ENCODE peak calls at places on chromosomes 6 and 20, in eight cellular contexts. One of them, this sample, is unnamed.
A peak's percentile ranks its signal among the peaks of the same experiment; 100 is the strongest.

GRCh38 chr6:119470893-119471542 is 121.5 kb upstream of the MAN1A1 start:
- DNase-seq in A549: no peak
- DNase-seq in heart left ventricle: no peak
- DNase-seq in esophagus squamous epithelium: no peak
- DNase-seq in lower leg skin: no peak
- DNase-seq in Peyer's patch: no peak
- DNase-seq in prostate gland: no peak
- DNase-seq in uterus: no peak
- DNase-seq in this sample: no peak

GRCh38 chr6:80003841-80004198 is 629 bp upstream of the TTK start:
- DNase-seq in A549: no peak
- DNase-seq in heart left ventricle: no peak
- DNase-seq in esophagus squamous epithelium: no peak
- DNase-seq in lower leg skin: no peak
- DNase-seq in Peyer's patch: peak; percentile 28
- DNase-seq in prostate gland: peak; percentile 7
- DNase-seq in uterus: no peak
- DNase-seq in this sample: no peak

GRCh38 chr6:10951675-10952282 is 64.9 kb downstream of the SYCP2L start:
- DNase-seq in A549: peak; percentile 46
- DNase-seq in heart left ventricle: no peak
- DNase-seq in esophagus squamous epithelium: no peak
- DNase-seq in lower leg skin: no peak
- DNase-seq in Peyer's patch: no peak
- DNase-seq in prostate gland: no peak
- DNase-seq in uterus: no peak
- DNase-seq in this sample: no peak

GRCh38 chr20:13301596-13301995 is 80.5 kb downstream of the ISM1 start:
- DNase-seq in A549: no peak
- DNase-seq in heart left ventricle: no peak
- DNase-seq in esophagus squamous epithelium: no peak
- DNase-seq in lower leg skin: no peak
- DNase-seq in Peyer's patch: no peak
- DNase-seq in prostate gland: no peak
- DNase-seq in uterus: no peak
- DNase-seq in this sample: no peak

GRCh38 chr6:139338845-139339244 is 35.6 kb downstream of the CITED2 start:
- DNase-seq in A549: no peak
- DNase-seq in heart left ventricle: no peak
- DNase-seq in esophagus squamous epithelium: no peak
- DNase-seq in lower leg skin: no peak
- DNase-seq in Peyer's patch: no peak
- DNase-seq in prostate gland: no peak
- DNase-seq in uterus: no peak
- DNase-seq in this sample: no peak

GRCh38 chr6:159304641-159305040 is 135.4 kb downstream of the FNDC1 start:
- DNase-seq in A549: no peak
- DNase-seq in heart left ventricle: no peak
- DNase-seq in esophagus squamous epithelium: no peak
- DNase-seq in lower leg skin: no peak
- DNase-seq in Peyer's patch: no peak
- DNase-seq in prostate gland: no peak
- DNase-seq in uterus: no peak
- DNase-seq in this sample: no peak

GRCh38 chr6:121652726-121653623 is 217.5 kb downstream of the GJA1 start:
- DNase-seq in A549: peak; percentile 47
- DNase-seq in heart left ventricle: no peak
- DNase-seq in esophagus squamous epithelium: no peak
- DNase-seq in lower leg skin: no peak
- DNase-seq in Peyer's patch: no peak
- DNase-seq in prostate gland: peak; percentile 21
- DNase-seq in uterus: no peak
- DNase-seq in this sample: peak; percentile 82

GRCh38 chr6:132369526-132369925 is 31.7 kb downstream of the MOXD1 start:
- DNase-seq in A549: no peak
- DNase-seq in heart left ventricle: no peak
- DNase-seq in esophagus squamous epithelium: no peak
- DNase-seq in lower leg skin: no peak
- DNase-seq in Peyer's patch: no peak
- DNase-seq in prostate gland: no peak
- DNase-seq in uterus: no peak
- DNase-seq in this sample: peak; percentile 43

GRCh38 chr20:41087777-41088176 is 49.6 kb upstream of the PLCG1 start:
- DNase-seq in A549: no peak
- DNase-seq in heart left ventricle: no peak
- DNase-seq in esophagus squamous epithelium: no peak
- DNase-seq in lower leg skin: no peak
- DNase-seq in Peyer's patch: no peak
- DNase-seq in prostate gland: no peak
- DNase-seq in uterus: no peak
- DNase-seq in this sample: no peak

GRCh38 chr6:112030965-112031660 is 22.8 kb upstream of the CCN6 start:
- DNase-seq in A549: no peak
- DNase-seq in heart left ventricle: no peak
- DNase-seq in esophagus squamous epithelium: no peak
- DNase-seq in lower leg skin: no peak
- DNase-seq in Peyer's patch: no peak
- DNase-seq in prostate gland: no peak
- DNase-seq in uterus: no peak
- DNase-seq in this sample: no peak

GRCh38 chr20:34544109-34544793 is 14.3 kb upstream of the MAP1LC3A start:
- DNase-seq in A549: no peak
- DNase-seq in heart left ventricle: no peak
- DNase-seq in esophagus squamous epithelium: no peak
- DNase-seq in lower leg skin: no peak
- DNase-seq in Peyer's patch: no peak
- DNase-seq in prostate gland: no peak
- DNase-seq in uterus: no peak
- DNase-seq in this sample: no peak

GRCh38 chr6:12325872-12326271 is 35.7 kb downstream of the EDN1 start:
- DNase-seq in A549: no peak
- DNase-seq in heart left ventricle: no peak
- DNase-seq in esophagus squamous epithelium: no peak
- DNase-seq in lower leg skin: no peak
- DNase-seq in Peyer's patch: no peak
- DNase-seq in prostate gland: no peak
- DNase-seq in uterus: no peak
- DNase-seq in this sample: no peak

GRCh38 chr20:37990571-37991151 is 42.6 kb downstream of the TTI1 start:
- DNase-seq in A549: peak; percentile 52
- DNase-seq in heart left ventricle: peak; percentile 76
- DNase-seq in esophagus squamous epithelium: peak; percentile 39
- DNase-seq in lower leg skin: peak; percentile 88
- DNase-seq in Peyer's patch: peak; percentile 89
- DNase-seq in prostate gland: peak; percentile 56
- DNase-seq in uterus: no peak
- DNase-seq in this sample: peak; percentile 58

GRCh38 chr20:6819599-6819998 is 52.1 kb downstream of the BMP2 start:
- DNase-seq in A549: no peak
- DNase-seq in heart left ventricle: no peak
- DNase-seq in esophagus squamous epithelium: no peak
- DNase-seq in lower leg skin: no peak
- DNase-seq in Peyer's patch: no peak
- DNase-seq in prostate gland: no peak
- DNase-seq in uterus: no peak
- DNase-seq in this sample: no peak

GRCh38 chr6:82182756-82183155 is 64.8 kb downstream of the IBTK start:
- DNase-seq in A549: no peak
- DNase-seq in heart left ventricle: no peak
- DNase-seq in esophagus squamous epithelium: no peak
- DNase-seq in lower leg skin: no peak
- DNase-seq in Peyer's patch: no peak
- DNase-seq in prostate gland: no peak
- DNase-seq in uterus: no peak
- DNase-seq in this sample: no peak

GRCh38 chr20:62795023-62795761 is 1.1 kb upstream of the MRGBP start:
- DNase-seq in A549: peak; percentile 59
- DNase-seq in heart left ventricle: peak; percentile 82
- DNase-seq in esophagus squamous epithelium: no peak
- DNase-seq in lower leg skin: peak; percentile 94
- DNase-seq in Peyer's patch: peak; percentile 55
- DNase-seq in prostate gland: no peak
- DNase-seq in uterus: peak; percentile 55
- DNase-seq in this sample: peak; percentile 61

GRCh38 chr6:71012871-71013456 is 56.1 kb upstream of the B3GAT2 start:
- DNase-seq in A549: peak; percentile 45
- DNase-seq in heart left ventricle: no peak
- DNase-seq in esophagus squamous epithelium: no peak
- DNase-seq in lower leg skin: no peak
- DNase-seq in Peyer's patch: no peak
- DNase-seq in prostate gland: peak; percentile 32
- DNase-seq in uterus: no peak
- DNase-seq in this sample: peak; percentile 13

GRCh38 chr6:41644297-41644879 is 6.1 kb downstream of the MDFI start:
- DNase-seq in A549: no peak
- DNase-seq in heart left ventricle: no peak
- DNase-seq in esophagus squamous epithelium: no peak
- DNase-seq in lower leg skin: no peak
- DNase-seq in Peyer's patch: no peak
- DNase-seq in prostate gland: no peak
- DNase-seq in uterus: no peak
- DNase-seq in this sample: no peak

GRCh38 chr20:57883761-57884160 is 173.9 kb upstream of the PMEPA1 start:
- DNase-seq in A549: no peak
- DNase-seq in heart left ventricle: no peak
- DNase-seq in esophagus squamous epithelium: no peak
- DNase-seq in lower leg skin: peak; percentile 53
- DNase-seq in Peyer's patch: no peak
- DNase-seq in prostate gland: no peak
- DNase-seq in uterus: no peak
- DNase-seq in this sample: no peak

DNA sequence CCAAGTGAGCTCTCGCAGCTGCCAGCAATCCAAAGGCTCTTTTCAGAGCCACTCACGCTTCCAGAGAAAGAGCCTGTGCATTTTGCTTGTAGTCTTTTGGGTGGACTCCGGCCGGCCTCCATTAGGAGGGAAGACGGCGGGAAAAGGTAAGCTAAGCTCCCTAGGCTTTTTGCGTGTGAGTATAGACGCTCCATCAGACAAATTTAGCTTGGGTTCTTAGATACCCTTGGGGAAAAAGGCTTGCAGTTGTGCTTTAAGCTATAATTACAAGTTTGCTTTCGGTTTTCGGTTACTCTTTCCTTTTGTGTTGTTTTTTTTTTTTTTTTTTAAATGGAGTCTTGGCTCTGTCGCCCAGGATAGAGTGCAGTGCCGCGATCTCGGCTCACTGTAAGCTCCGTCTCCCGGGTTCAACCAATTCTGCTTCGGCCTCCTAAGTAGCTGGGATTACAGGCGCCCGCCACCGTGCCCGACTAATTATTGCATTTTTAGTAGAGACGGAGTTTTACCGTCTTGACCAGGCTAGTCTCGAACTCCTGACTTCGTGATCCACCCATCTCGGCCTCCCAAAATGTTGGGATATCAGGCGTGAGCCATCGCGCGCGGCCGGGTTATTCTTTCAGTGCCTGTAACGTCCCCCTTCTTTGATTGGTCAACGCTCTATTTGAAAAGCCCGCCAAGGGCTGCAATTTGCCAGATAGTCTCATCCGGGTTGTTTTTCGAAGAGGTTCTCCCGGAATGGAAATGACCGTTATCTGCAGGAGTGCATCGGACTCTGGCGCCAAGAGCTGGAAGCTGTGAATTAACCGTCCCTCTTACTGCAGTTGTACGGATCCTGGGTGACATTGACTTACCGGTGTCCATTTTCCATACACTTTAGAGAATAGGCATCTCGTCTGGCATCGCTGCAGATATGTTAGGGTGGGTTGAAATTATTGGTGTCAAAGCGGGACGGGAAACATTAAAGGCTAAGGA is 18.1 kb downstream of the OR2B2 start:
- DNase-seq in A549: peak; percentile 90
- DNase-seq in heart left ventricle: peak; percentile 85
- DNase-seq in esophagus squamous epithelium: peak; percentile 41
- DNase-seq in lower leg skin: peak; percentile 96
- DNase-seq in Peyer's patch: peak; percentile 79
- DNase-seq in prostate gland: peak; percentile 77
- DNase-seq in uterus: peak; percentile 84
- DNase-seq in this sample: peak; percentile 97
- TF ChIP-seq POLR2A in A549: peak; percentile 13
- TF ChIP-seq POLR2A in heart left ventricle: no peak
- TF ChIP-seq POLR2A in esophagus squamous epithelium: no peak
- TF ChIP-seq POLR2A in lower leg skin: no peak
- TF ChIP-seq POLR2A in Peyer's patch: no peak
- TF ChIP-seq POLR2A in prostate gland: no peak
- TF ChIP-seq POLR2A in uterus: no peak
- TF ChIP-seq POLR2A in this sample: no peak

GRCh38 chr6:131135244-131136020 is at the start of gene AKAP7:
- DNase-seq in A549: peak; percentile 74
- DNase-seq in heart left ventricle: peak; percentile 91
- DNase-seq in esophagus squamous epithelium: peak; percentile 8
- DNase-seq in lower leg skin: peak; percentile 94
- DNase-seq in Peyer's patch: peak; percentile 62
- DNase-seq in prostate gland: peak; percentile 53
- DNase-seq in uterus: peak; percentile 80
- DNase-seq in this sample: peak; percentile 79
- TF ChIP-seq POLR2A in A549: peak; percentile 51
- TF ChIP-seq POLR2A in heart left ventricle: peak; percentile 46
- TF ChIP-seq POLR2A in esophagus squamous epithelium: no peak
- TF ChIP-seq POLR2A in lower leg skin: no peak
- TF ChIP-seq POLR2A in Peyer's patch: peak; percentile 40
- TF ChIP-seq POLR2A in prostate gland: peak; percentile 19
- TF ChIP-seq POLR2A in uterus: peak; percentile 45
- TF ChIP-seq POLR2A in this sample: peak; percentile 84

DNA sequence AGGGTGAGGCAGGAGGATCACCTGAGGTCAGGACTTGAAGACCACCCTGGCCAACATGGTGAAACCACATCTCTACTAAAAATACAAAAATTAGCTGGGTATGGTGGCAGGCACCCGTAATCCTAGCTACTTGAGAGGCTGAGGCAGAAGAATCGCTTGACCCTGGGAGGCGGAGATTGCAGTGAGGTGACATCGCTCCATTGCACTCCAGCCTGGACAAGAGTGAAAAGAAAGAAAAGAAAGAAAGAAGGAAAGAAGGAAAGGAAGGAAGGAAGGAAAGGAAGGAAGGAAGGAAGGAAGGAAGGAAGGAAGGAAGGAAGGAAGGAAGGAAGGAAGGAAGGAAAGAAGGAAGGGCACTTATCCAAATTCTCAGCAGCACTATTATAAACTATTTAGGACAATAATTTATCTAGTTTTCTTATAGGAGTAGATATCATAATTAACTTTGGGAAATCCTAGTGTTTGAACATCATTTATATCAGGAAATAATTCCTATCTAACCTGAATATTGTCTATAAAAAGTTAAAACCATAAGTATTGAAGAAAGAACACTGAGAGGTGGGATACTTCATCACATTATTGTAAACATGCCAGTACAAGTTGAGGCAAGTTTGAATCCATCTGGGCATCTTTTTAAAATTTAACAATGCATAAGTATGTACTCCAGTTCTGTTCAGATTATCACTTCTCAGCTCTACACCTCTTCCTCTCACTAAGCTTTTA is 305.5 kb downstream of the SLC35F1 start:
- DNase-seq in A549: no peak
- DNase-seq in heart left ventricle: no peak
- DNase-seq in esophagus squamous epithelium: no peak
- DNase-seq in lower leg skin: no peak
- DNase-seq in Peyer's patch: no peak
- DNase-seq in prostate gland: no peak
- DNase-seq in uterus: no peak
- DNase-seq in this sample: no peak
- TF ChIP-seq POLR2A in A549: no peak
- TF ChIP-seq POLR2A in heart left ventricle: no peak
- TF ChIP-seq POLR2A in esophagus squamous epithelium: no peak
- TF ChIP-seq POLR2A in lower leg skin: no peak
- TF ChIP-seq POLR2A in Peyer's patch: no peak
- TF ChIP-seq POLR2A in prostate gland: no peak
- TF ChIP-seq POLR2A in uterus: no peak
- TF ChIP-seq POLR2A in this sample: no peak

GRCh38 chr6:102686461-102686860 is 1293.0 kb downstream of the GRIK2 start:
- DNase-seq in A549: no peak
- DNase-seq in heart left ventricle: no peak
- DNase-seq in esophagus squamous epithelium: no peak
- DNase-seq in lower leg skin: no peak
- DNase-seq in Peyer's patch: no peak
- DNase-seq in prostate gland: no peak
- DNase-seq in uterus: no peak
- DNase-seq in this sample: no peak
- TF ChIP-seq POLR2A in A549: no peak
- TF ChIP-seq POLR2A in heart left ventricle: no peak
- TF ChIP-seq POLR2A in esophagus squamous epithelium: no peak
- TF ChIP-seq POLR2A in lower leg skin: no peak
- TF ChIP-seq POLR2A in Peyer's patch: no peak
- TF ChIP-seq POLR2A in prostate gland: no peak
- TF ChIP-seq POLR2A in uterus: no peak
- TF ChIP-seq POLR2A in this sample: no peak

This sample was measured in adrenal gland.